ENCODE peak calls at places on chromosomes 5 and 9, in seven cellular contexts. H is uterus; S is stomach; X is testis; E is A673; P is adrenal gland; Z is CD8-positive, alpha-beta memory T cell. B is an unnamed sample.

GRCh38 chr5:36607838-36608783 is 1.7 kb downstream of the SLC1A3 start:
- DNase-seq in H (no peak), S (no peak), X (no peak), E (peak; percentile 56), P (peak; percentile 26), Z (no peak), B (no peak)

GRCh38 chr9:81855538-81855937 is 72.7 kb upstream of the SPATA31D4 start:
- DNase-seq in H (no peak), S (no peak), X (no peak), E (no peak), P (no peak), Z (no peak), B (no peak)

GRCh38 chr9:136120119-136120393 is 1.4 kb upstream of the TMEM250 start:
- DNase-seq in H (no peak), S (no peak), X (no peak), E (no peak), P (no peak), Z (no peak), B (no peak)

GRCh38 chr9:93598647-93599241 is 22.4 kb downstream of the PHF2 start:
- DNase-seq in H (no peak), S (no peak), X (no peak), E (no peak), P (peak; percentile 17), Z (no peak), B (peak; percentile 42)

GRCh38 chr9:79382468-79382867 is 189.3 kb upstream of the TLE4 start:
- DNase-seq in H (no peak), S (no peak), X (no peak), E (no peak), P (no peak), Z (no peak), B (no peak)

GRCh38 chr5:133525048-133525447 is 87.3 kb downstream of the FSTL4 start:
- DNase-seq in H (no peak), S (no peak), X (no peak), E (no peak), P (no peak), Z (no peak), B (no peak)

GRCh38 chr5:129406440-129406839 is 53.7 kb upstream of the ADAMTS19 start:
- DNase-seq in H (no peak), S (no peak), X (no peak), E (no peak), P (no peak), Z (no peak), B (no peak)

GRCh38 chr5:172819569-172819968 is 14.5 kb upstream of the ERGIC1 start:
- DNase-seq in H (no peak), S (no peak), X (no peak), E (no peak), P (no peak), Z (no peak), B (no peak)

GRCh38 chr5:9452181-9452580 is 93.7 kb downstream of the SEMA5A start:
- DNase-seq in H (no peak), S (no peak), X (no peak), E (no peak), P (no peak), Z (no peak), B (no peak)

GRCh38 chr5:133848306-133848924 is 120.0 kb downstream of the C5orf15 start:
- DNase-seq in H (no peak), S (peak; percentile 74), X (no peak), E (no peak), P (no peak), Z (no peak), B (no peak)

GRCh38 chr5:104347119-104347708 is 784.6 kb upstream of the NUDT12 start:
- DNase-seq in H (no peak), S (no peak), X (peak; percentile 15), E (peak; percentile 74), P (no peak), Z (no peak), B (no peak)

GRCh38 chr5:14443665-14444064 is 137.9 kb upstream of the OTULINL start:
- DNase-seq in H (no peak), S (no peak), X (no peak), E (no peak), P (no peak), Z (no peak), B (no peak)

GRCh38 chr5:34538026-34538672 is 118.0 kb upstream of the RAI14 start:
- DNase-seq in H (no peak), S (peak; percentile 38), X (no peak), E (peak; percentile 39), P (no peak), Z (no peak), B (no peak)

GRCh38 chr5:64947031-64947430 is 178.3 kb downstream of the CWC27 start:
- DNase-seq in H (no peak), S (no peak), X (no peak), E (peak; percentile 11), P (no peak), Z (no peak), B (no peak)

GRCh38 chr5:142900926-142901325 is 130.7 kb downstream of the ARHGAP26 start:
- DNase-seq in H (no peak), S (no peak), X (no peak), E (no peak), P (no peak), Z (no peak), B (no peak)

GRCh38 chr5:53965459-53965858 is 344.9 kb downstream of the ARL15 start:
- DNase-seq in H (no peak), S (no peak), X (no peak), E (no peak), P (no peak), Z (no peak), B (no peak)

GRCh38 chr5:171315386-171315891 is 6.4 kb downstream of the TLX3 start:
- DNase-seq in H (no peak), S (no peak), X (no peak), E (no peak), P (no peak), Z (no peak), B (peak; percentile 74)

GRCh38 chr5:67047180-67047579 is 149.4 kb downstream of the CD180 start:
- DNase-seq in H (no peak), S (peak; percentile 48), X (peak; percentile 63), E (no peak), P (peak; percentile 52), Z (no peak), B (no peak)

GRCh38 chr9:87201316-87201715 is 254.0 kb upstream of the GAS1 start:
- DNase-seq in H (no peak), S (no peak), X (no peak), E (peak; percentile 14), P (no peak), Z (no peak), B (no peak)

GRCh38 chr9:14373319-14373632 is 59.3 kb upstream of the NFIB start:
- DNase-seq in H (no peak), S (no peak), X (no peak), E (no peak), P (no peak), Z (no peak), B (no peak)

GRCh38 chr5:148393390-148393741 is 9.6 kb downstream of the FBXO38 start:
- DNase-seq in H (no peak), S (no peak), X (no peak), E (peak; percentile 2), P (no peak), Z (no peak), B (no peak)

GRCh38 chr5:148397968-148398595 is 14.3 kb downstream of the FBXO38 start:
- DNase-seq in H (no peak), S (no peak), X (no peak), E (no peak), P (no peak), Z (no peak), B (peak; percentile 48)

GRCh38 chr5:148391422-148391821 is 7.7 kb downstream of the FBXO38 start:
- DNase-seq in H (no peak), S (no peak), X (no peak), E (no peak), P (no peak), Z (no peak), B (no peak)

GRCh38 chr5:148394587-148395019 is 10.8 kb downstream of the FBXO38 start:
- DNase-seq in H (no peak), S (no peak), X (no peak), E (no peak), P (no peak), Z (no peak), B (no peak)

DNA sequence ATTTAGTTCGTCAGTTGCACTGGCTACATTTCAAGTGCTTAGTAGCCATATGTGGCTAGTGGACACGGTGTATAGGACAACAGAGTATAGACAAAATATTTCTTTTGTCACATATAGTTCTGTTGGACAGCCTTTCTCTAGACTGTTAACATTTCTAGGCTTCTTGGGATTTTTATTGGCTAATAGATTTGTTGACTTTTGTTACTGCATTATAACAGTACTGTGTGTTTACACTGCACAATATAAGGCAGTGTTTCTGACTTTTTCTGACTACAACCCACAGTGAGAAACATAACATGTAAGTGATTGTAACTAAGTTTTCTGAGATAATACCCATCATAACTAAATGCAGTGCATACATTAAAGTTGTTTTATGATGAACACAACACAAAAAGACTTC is 11.3 kb downstream of the FBXO38 start:
- DNase-seq in H (no peak), S (no peak), X (no peak), E (no peak), P (no peak), Z (no peak), B (no peak)
- H3K4me1 ChIP-seq in H (no peaks in the 10 kb centered on the region), S (peaks cover 26% of the 10 kb centered on the region), X (peaks cover 5% of the 10 kb centered on the region), E (no peaks in the 10 kb centered on the region), P (peaks cover 4% of the 10 kb centered on the region), Z (peaks cover 18% of the 10 kb centered on the region), B (peaks cover 15% of the 10 kb centered on the region)

GRCh38 chr9:36424289-36425055 is 24.4 kb upstream of the RNF38 start:
- DNase-seq in H (no peak), S (no peak), X (no peak), E (no peak), P (no peak), Z (no peak), B (no peak)
- H3K9me3 ChIP-seq in H (no peaks in the 10 kb centered on the region), S (no peaks in the 10 kb centered on the region), X (no peaks in the 10 kb centered on the region), E (no peaks in the 10 kb centered on the region), P (no peaks in the 10 kb centered on the region), Z (no peaks in the 10 kb centered on the region), B (no peaks in the 10 kb centered on the region)

DNA sequence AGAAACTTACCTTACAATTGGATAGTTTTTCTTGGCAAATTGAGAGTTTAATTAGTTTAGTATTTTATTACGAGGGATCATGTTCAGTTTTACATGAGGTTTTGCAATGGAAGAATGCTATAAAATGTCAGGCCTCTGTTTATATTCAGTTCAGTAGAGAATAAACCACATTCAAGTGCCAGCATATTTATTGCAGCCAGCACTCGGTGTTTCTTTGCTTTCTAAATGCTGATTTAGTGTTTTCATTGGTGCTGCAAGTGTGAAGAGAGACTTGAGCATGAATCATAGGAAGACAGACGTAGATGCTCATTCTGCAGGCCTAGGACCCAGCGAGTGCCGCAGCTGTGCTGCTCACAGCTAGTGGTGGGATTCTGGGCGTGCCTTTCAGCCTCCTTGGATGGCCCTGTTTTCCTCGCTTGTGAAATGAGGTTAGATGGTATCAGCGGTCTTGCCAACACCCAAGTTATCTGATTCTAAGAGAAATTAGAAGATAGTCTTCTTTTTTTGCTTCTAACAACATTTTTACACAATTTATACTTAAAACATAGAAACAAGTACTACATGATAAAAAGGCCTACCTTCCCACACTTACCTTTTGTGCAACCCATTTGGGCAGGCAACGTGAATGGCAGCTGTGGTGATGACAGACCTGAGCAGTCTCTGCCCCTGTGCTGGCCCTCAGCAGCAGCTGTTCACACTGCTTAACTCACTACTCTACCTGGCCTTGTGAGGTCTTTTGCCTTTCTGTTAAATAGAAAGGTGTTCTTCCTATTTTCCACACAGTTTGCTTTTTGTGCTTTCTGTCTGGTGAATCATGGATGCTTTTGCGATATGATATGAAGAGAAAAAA is 26.8 kb upstream of the TNFAIP8 start:
- DNase-seq in H (no peak), S (no peak), X (no peak), E (no peak), P (no peak), Z (peak; percentile 61), B (no peak)
- H3K4me1 ChIP-seq in H (peaks cover 6% of the 10 kb centered on the region), S (peaks cover 22% of the 10 kb centered on the region), X (peaks cover 8% of the 10 kb centered on the region), E (peaks cover 7% of the 10 kb centered on the region), P (no peaks in the 10 kb centered on the region), Z (peaks cover 96% of the 10 kb centered on the region), B (peaks cover 7% of the 10 kb centered on the region)

GRCh38 chr5:178711572-178711971 is 18.9 kb downstream of the ZNF354A start:
- DNase-seq in H (no peak), S (no peak), X (no peak), E (no peak), P (no peak), Z (no peak), B (no peak)
- H3K9me3 ChIP-seq in H (peaks cover 65% of the 10 kb centered on the region), S (peaks cover 100% of the 10 kb centered on the region), X (peaks cover 4% of the 10 kb centered on the region), E (peaks cover 67% of the 10 kb centered on the region), P (peaks cover 14% of the 10 kb centered on the region), Z (peaks cover 49% of the 10 kb centered on the region), B (peaks cover 71% of the 10 kb centered on the region)

B was measured in H1.